ENCODE peak calls at places on chromosomes 2 and 18, in seven cellular contexts. V is mesendoderm, O is H9, U is IMR-90, R is H1, D is trophoblast cell, A is mesenchymal stem cell. E is an unnamed sample.

GRCh38 chr2:241458687-241459086 is 49.7 kb downstream of the STK25 start:
- DNase-seq in D (no peak), V (no peak), O (no peak), R (no peak), A (no peak), U (no peak), E (no peak)

GRCh38 chr2:20666364-20667150 is at the start of gene GDF7:
- DNase-seq in U (no peak), V (peak), A (peak), R (no peak), O (peak), D (no peak), E (no peak)

GRCh38 chr2:16940214-16940613 is 274.6 kb upstream of the CYRIA start:
- DNase-seq in D (peak), V (no peak), A (no peak), R (no peak), O (no peak), U (no peak), E (no peak)

GRCh38 chr2:106267997-106268396 is 73.9 kb upstream of the UXS1 start:
- DNase-seq in V (no peak), U (no peak), R (no peak), A (no peak), D (no peak), O (no peak), E (no peak)

GRCh38 chr2:176502619-176503018 is 233.4 kb downstream of the MTX2 start:
- DNase-seq in A (no peak), O (no peak), V (no peak), U (no peak), D (no peak), R (no peak), E (no peak)

GRCh38 chr2:8457092-8457481 is 224.8 kb upstream of the ID2 start:
- DNase-seq in V (no peak), D (no peak), R (no peak), A (no peak), U (no peak), O (no peak), E (no peak)

GRCh38 chr2:24908316-24908937 is 11.6 kb downstream of the ADCY3 start:
- DNase-seq in D (no peak), R (no peak), U (no peak), A (no peak), V (no peak), O (no peak), E (no peak)

GRCh38 chr18:24923138-24923537 is 428.8 kb downstream of the ZNF521 start:
- DNase-seq in R (no peak), D (no peak), U (no peak), A (no peak), O (no peak), V (no peak), E (no peak)

GRCh38 chr2:215772634-215773563 is 240.5 kb downstream of the MREG start:
- DNase-seq in D (no peak), A (no peak), U (no peak), O (no peak), R (no peak), V (peak), E (no peak)

GRCh38 chr2:8409461-8410260 is 272.2 kb upstream of the ID2 start:
- DNase-seq in A (no peak), D (no peak), O (no peak), U (peak), V (no peak), R (no peak), E (no peak)

GRCh38 chr2:173058673-173059072 is 17.0 kb upstream of the MAP3K20 start:
- DNase-seq in A (no peak), U (no peak), V (peak), R (no peak), O (no peak), D (no peak), E (no peak)

GRCh38 chr18:55415258-55415871 is 172.6 kb downstream of the TCF4 start:
- DNase-seq in R (peak), V (peak), A (peak), O (peak), D (peak), U (peak), E (peak)

GRCh38 chr18:21004721-21005120 is 106.9 kb downstream of the ROCK1 start:
- DNase-seq in A (peak), R (no peak), O (no peak), D (peak), V (no peak), U (peak), E (no peak)

GRCh38 chr2:48112911-48113687 is 206.8 kb upstream of the FBXO11 start:
- DNase-seq in V (peak), A (peak), R (no peak), D (peak), U (peak), O (no peak), E (no peak)

GRCh38 chr2:121004271-121004812 is 268.7 kb downstream of the GLI2 start:
- DNase-seq in V (no peak), R (no peak), D (no peak), O (no peak), U (no peak), A (no peak), E (no peak)

GRCh38 chr2:160747771-160748170 is 254.2 kb upstream of the RBMS1 start:
- DNase-seq in D (peak), O (no peak), V (no peak), A (peak), R (no peak), U (peak), E (no peak)

GRCh38 chr2:168246483-168247340 is 683 bp downstream of the STK39 start:
- DNase-seq in D (peak), A (peak), O (peak), R (no peak), U (peak), V (peak), E (peak)

GRCh38 chr18:12005542-12006487 is 24.5 kb downstream of the IMPA2 start:
- DNase-seq in R (no peak), A (no peak), D (no peak), O (no peak), U (no peak), V (no peak), E (no peak)

GRCh38 chr2:95344208-95344570 is 47.0 kb downstream of the KCNIP3 start:
- DNase-seq in U (no peak), R (no peak), A (no peak), O (no peak), D (no peak), V (no peak), E (no peak)

GRCh38 chr2:45741451-45741850 is 90.0 kb downstream of the PRKCE start:
- DNase-seq in U (no peak), V (no peak), A (no peak), R (no peak), D (no peak), O (no peak), E (no peak)

GRCh38 chr2:25453199-25453903 is 111.6 kb upstream of the DNMT3A start:
- DNase-seq in A (no peak), O (no peak), V (no peak), R (no peak), U (peak), D (peak), E (no peak)

GRCh38 chr18:42414756-42415454 is 459.9 kb downstream of the PIK3C3 start:
- DNase-seq in U (no peak), V (peak), O (no peak), A (peak), R (no peak), D (peak), E (no peak)

GRCh38 chr18:46374850-46375249 is 270.7 kb downstream of the HAUS1 start:
- DNase-seq in V (no peak), A (no peak), O (no peak), R (no peak), D (peak), U (no peak), E (no peak)

GRCh38 chr18:42412281-42412680 is 457.2 kb downstream of the PIK3C3 start:
- DNase-seq in D (no peak), V (peak), U (no peak), O (no peak), R (no peak), A (no peak), E (no peak)

GRCh38 chr2:152432765-152433164 is 97.8 kb downstream of the FMNL2 start:
- DNase-seq in O (no peak), U (no peak), V (no peak), A (no peak), R (no peak), D (no peak), E (no peak)

GRCh38 chr2:105175231-105175630 is 66.3 kb upstream of the GPR45 start:
- DNase-seq in V (no peak), R (no peak), O (no peak), D (peak), U (no peak), A (no peak), E (no peak)

GRCh38 chr18:32566960-32567359 is 96.3 kb upstream of the GAREM1 start:
- DNase-seq in U (no peak), V (no peak), D (no peak), A (no peak), O (no peak), R (no peak), E (no peak)

GRCh38 chr2:44941551-44942234 is at the start of gene SIX3:
- DNase-seq in O (peak), V (peak), A (no peak), U (no peak), D (no peak), R (no peak), E (peak)

GRCh38 chr2:81991282-81991681 is 1686.7 kb upstream of the LRRTM1 start:
- DNase-seq in R (no peak), O (no peak), V (no peak), A (no peak), D (no peak), U (no peak), E (no peak)

GRCh38 chr18:71022389-71022788 is 733.5 kb downstream of the SOCS6 start:
- DNase-seq in R (no peak), U (no peak), D (no peak), O (no peak), A (no peak), V (no peak), E (no peak)

GRCh38 chr2:37590119-37590571 is 81.3 kb downstream of the CDC42EP3 start:
- DNase-seq in D (no peak), U (peak), R (no peak), A (peak), O (no peak), V (no peak), E (no peak)

GRCh38 chr2:71856709-71857525 is 290.7 kb downstream of the CYP26B1 start:
- DNase-seq in R (no peak), U (no peak), A (no peak), D (no peak), V (peak), O (peak), E (no peak)

GRCh38 chr2:63189026-63189425 is 138.4 kb downstream of the OTX1 start:
- DNase-seq in U (peak), O (peak), V (peak), D (peak), A (peak), R (peak), E (no peak)

GRCh38 chr2:7766302-7766701 is 849.1 kb downstream of the RNF144A start:
- DNase-seq in R (no peak), V (no peak), U (no peak), O (no peak), A (no peak), D (no peak), E (no peak)

GRCh38 chr2:64104944-64105343 is 39.3 kb downstream of the PELI1 start:
- DNase-seq in V (no peak), O (no peak), A (peak), U (no peak), R (no peak), D (no peak), E (no peak)

GRCh38 chr18:51125976-51126375 is 71.5 kb downstream of the MEX3C start:
- DNase-seq in D (no peak), V (no peak), A (no peak), R (no peak), U (no peak), O (no peak), E (no peak)

GRCh38 chr2:181005809-181006208 is 25.4 kb downstream of the UBE2E3 start:
- DNase-seq in V (no peak), R (no peak), A (no peak), U (no peak), O (no peak), D (no peak), E (no peak)

GRCh38 chr2:9749546-9750223 is 93.6 kb upstream of the TAF1B start:
- DNase-seq in O (no peak), U (no peak), A (no peak), D (no peak), R (no peak), V (no peak), E (no peak)

GRCh38 chr2:67451086-67451832 is 54.1 kb downstream of the ETAA1 start:
- DNase-seq in U (peak), R (no peak), O (no peak), D (peak), A (peak), V (peak), E (no peak)
- H3K9ac ChIP-seq in U (no peak), R (no peak), O (no peak), D (no peak), A (no peak), V (no peak), E (no peak)

DNA sequence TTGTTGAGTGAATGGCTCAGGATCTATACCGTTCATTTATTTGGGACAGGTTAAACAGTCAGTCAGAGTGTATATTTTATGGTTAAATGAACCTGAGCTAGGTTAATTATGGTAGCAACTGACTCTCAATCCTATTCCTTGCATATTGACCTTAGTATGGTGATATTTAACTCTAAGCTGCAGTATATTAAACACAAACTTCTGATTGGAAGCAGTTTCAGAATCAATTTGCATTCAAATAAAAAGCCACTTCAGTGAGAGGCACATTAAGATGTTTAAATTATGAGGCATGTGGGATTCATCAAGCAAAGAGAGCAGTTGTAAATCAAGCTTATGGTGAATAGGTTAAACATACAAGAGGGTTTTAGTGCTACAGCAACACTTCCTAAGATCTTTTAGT is 40.4 kb downstream of the FRZB start:
- DNase-seq in V (no peak), R (no peak), A (no peak), U (no peak), O (no peak), D (no peak), E (no peak)
- H3K18ac ChIP-seq in V (no peak), R (no peak), A (no peak), U (no peak), O (no peak), D (no peak), E (no peak)

GRCh38 chr2:239300871-239301742 is 99.7 kb downstream of the HDAC4 start:
- DNase-seq in A (no peak), V (no peak), U (no peak), R (no peak), O (no peak), D (no peak), E (no peak)

GRCh38 chr2:239299218-239299939 is 101.4 kb downstream of the HDAC4 start:
- DNase-seq in O (no peak), R (no peak), A (no peak), V (no peak), U (no peak), D (no peak), E (no peak)

GRCh38 chr2:239298126-239298804 is 102.6 kb downstream of the HDAC4 start:
- DNase-seq in D (peak), A (no peak), R (no peak), O (no peak), U (peak), V (no peak), E (no peak)

GRCh38 chr2:239302083-239302807 is 98.6 kb downstream of the HDAC4 start:
- DNase-seq in D (no peak), V (no peak), A (no peak), R (no peak), U (no peak), O (no peak), E (no peak)

GRCh38 chr2:239300242-239300641 is 100.6 kb downstream of the HDAC4 start:
- DNase-seq in R (no peak), D (no peak), A (no peak), O (no peak), V (no peak), U (no peak), E (no peak)
- H3K9ac ChIP-seq in R (no peak), D (no peak), A (peak), O (no peak), V (no peak), U (no peak), E (no peak)

DNA sequence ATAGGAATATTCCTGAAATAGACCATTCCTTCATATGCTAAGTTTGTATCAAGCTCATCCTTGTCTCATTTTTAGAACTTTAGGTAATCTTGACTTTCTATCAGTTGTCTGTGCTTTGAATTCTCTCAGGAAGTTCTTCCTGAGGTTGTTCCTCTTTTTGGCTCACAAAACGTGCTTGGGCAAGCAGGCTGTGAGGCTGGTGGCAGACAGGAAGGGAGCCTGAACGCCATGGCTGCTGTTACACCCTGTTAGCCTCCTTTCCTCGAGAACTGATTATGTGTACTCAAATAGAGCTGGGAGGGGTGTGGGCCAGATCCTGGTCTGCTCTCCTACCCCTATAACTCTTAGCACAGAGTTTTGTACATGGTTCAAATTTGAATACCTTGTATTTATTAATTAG is 136.4 kb upstream of the CELF4 start:
- DNase-seq in V (no peak), D (no peak), U (no peak), O (no peak), A (no peak), R (no peak), E (no peak)
- H3K18ac ChIP-seq in V (no peak), D (no peak), U (no peak), O (no peak), A (no peak), R (no peak), E (no peak)

DNA sequence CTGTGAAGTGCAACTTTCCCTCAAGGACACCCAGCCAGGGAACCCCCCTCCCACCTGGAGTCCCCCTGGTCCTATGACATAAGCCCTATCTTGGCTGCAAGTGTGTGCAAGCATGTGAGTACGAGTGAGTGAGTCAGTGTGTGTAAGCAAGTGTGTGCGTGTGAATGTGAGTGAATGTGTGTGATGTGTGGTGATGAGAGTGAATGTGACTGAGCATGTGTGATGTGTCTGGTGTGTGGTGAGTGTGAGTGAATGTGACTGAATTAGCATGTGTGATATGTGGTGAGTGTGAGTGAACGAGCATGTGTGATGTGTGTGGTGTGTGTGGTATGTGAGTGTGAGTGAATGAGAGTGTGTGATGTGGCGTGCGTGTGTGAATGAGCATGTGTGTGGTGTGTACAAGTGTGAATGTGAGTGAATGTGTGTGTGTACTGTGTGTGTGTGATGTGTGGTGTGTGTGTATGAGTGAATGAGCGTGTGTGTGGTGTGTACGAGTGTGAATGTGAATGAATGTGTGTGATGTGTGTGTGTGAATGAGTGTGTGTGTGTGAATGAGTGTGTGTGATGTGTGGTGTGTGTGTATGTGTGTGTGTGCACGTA is 68.8 kb upstream of the SMAD7 start:
- DNase-seq in O (no peak), U (peak), V (no peak), R (no peak), A (peak), D (no peak), E (no peak)
- H3K9ac ChIP-seq in O (no peak), U (no peak), V (no peak), R (no peak), A (no peak), D (no peak), E (peak)

GRCh38 chr2:158637357-158637756 is 157.8 kb upstream of the DAPL1 start:
- DNase-seq in V (peak), U (no peak), R (no peak), A (peak), O (no peak), D (no peak), E (no peak)
- H3K18ac ChIP-seq in V (no peak), U (no peak), R (no peak), A (no peak), O (no peak), D (no peak), E (no peak)

DNA sequence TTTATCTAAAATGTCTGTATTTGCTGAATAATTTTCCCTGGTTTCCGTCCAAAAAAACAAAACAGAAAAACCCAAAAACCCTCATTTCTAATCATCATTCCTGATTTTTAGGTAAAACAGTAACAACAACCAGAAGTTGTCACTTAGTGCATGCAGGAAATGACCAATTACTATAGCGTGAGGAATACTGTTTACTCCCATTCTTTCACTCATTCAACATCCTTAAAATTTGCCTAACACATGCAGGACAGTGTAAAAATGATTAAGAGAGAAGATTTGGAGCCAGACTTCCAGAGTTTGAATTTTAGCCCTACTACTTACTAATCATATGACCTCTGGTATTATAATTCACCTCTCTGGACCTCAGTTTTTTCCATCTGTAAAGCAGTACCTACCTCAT is 83.1 kb downstream of the FIGN start:
- DNase-seq in V (peak), U (no peak), R (no peak), A (peak), D (no peak), O (no peak), E (no peak)
- H3K9ac ChIP-seq in V (no peak), U (no peak), R (no peak), A (no peak), D (no peak), O (no peak), E (no peak)

DNA sequence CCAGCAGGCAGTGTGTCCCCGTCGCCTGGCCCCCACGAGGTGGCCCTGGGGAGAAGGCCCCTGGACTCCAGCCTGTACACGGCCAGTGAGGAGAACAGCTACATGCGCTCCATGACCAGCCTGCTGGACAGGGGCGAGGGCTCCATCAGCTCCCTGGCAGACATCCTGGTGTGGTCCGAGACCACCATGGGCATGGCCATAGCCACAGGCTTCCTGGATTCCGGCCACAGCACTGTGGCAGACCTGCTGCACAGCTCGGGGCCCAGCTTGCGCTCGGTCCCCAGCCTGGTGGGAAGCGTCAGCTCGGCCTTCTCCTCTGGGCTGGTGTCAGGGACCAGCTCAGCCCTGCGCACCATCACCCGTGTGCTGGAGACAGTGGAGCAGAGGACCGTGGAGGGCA is 1.0 kb downstream of the TEX44 start:
- DNase-seq in A (no peak), D (no peak), R (no peak), O (no peak), V (no peak), U (no peak), E (no peak)
- H3K18ac ChIP-seq in A (peak), D (no peak), R (no peak), O (no peak), V (no peak), U (no peak), E (peak)

GRCh38 chr2:156635646-156636045 is 199.5 kb downstream of the GPD2 start:
- DNase-seq in O (no peak), D (peak), U (no peak), R (no peak), V (peak), A (no peak), E (no peak)

GRCh38 chr2:156626931-156627330 is 190.8 kb downstream of the GPD2 start:
- DNase-seq in O (no peak), U (no peak), A (no peak), V (no peak), R (no peak), D (no peak), E (no peak)

GRCh38 chr2:156625360-156625995 is 189.3 kb downstream of the GPD2 start:
- DNase-seq in A (no peak), R (no peak), V (no peak), D (no peak), O (no peak), U (no peak), E (no peak)

GRCh38 chr2:156630579-156631337 is 194.6 kb downstream of the GPD2 start:
- DNase-seq in A (no peak), V (peak), D (no peak), R (peak), U (no peak), O (peak), E (no peak)
- H3K9ac ChIP-seq in A (no peak), V (no peak), D (no peak), R (peak), U (no peak), O (no peak), E (no peak)